ENCODE peak calls at places on chromosome 10, in seven cellular contexts. One of them, this sample, is unnamed.
A peak's percentile ranks its signal among the peaks of the same experiment; 100 is the strongest.

GRCh38 chr10:120347644-120348043 is 109.4 kb upstream of the PLPP4 start:
- DNase-seq in uterus: no peak
- DNase-seq in mucosa of descending colon: no peak
- DNase-seq in cardiac fibroblast: no peak
- DNase-seq in GM23338: peak; percentile 3
- DNase-seq in lung: no peak
- DNase-seq in fibroblast of lung: no peak
- DNase-seq in this sample: no peak

GRCh38 chr10:77591238-77591880 is 46.2 kb downstream of the KCNMA1 start:
- DNase-seq in uterus: no peak
- DNase-seq in mucosa of descending colon: no peak
- DNase-seq in cardiac fibroblast: no peak
- DNase-seq in GM23338: no peak
- DNase-seq in lung: no peak
- DNase-seq in fibroblast of lung: no peak
- DNase-seq in this sample: no peak

GRCh38 chr10:114565066-114565465 is 93.0 kb downstream of the ABLIM1 start:
- DNase-seq in uterus: no peak
- DNase-seq in mucosa of descending colon: no peak
- DNase-seq in cardiac fibroblast: peak; percentile 28
- DNase-seq in GM23338: no peak
- DNase-seq in lung: no peak
- DNase-seq in fibroblast of lung: no peak
- DNase-seq in this sample: no peak

GRCh38 chr10:33273295-33274002 is 61.0 kb downstream of the NRP1 start:
- DNase-seq in uterus: peak; percentile 74
- DNase-seq in mucosa of descending colon: peak; percentile 55
- DNase-seq in cardiac fibroblast: peak; percentile 98
- DNase-seq in GM23338: peak; percentile 48
- DNase-seq in lung: peak; percentile 91
- DNase-seq in fibroblast of lung: peak; percentile 99
- DNase-seq in this sample: peak; percentile 98

GRCh38 chr10:75530337-75530736 is 98.9 kb downstream of the LRMDA start:
- DNase-seq in uterus: no peak
- DNase-seq in mucosa of descending colon: no peak
- DNase-seq in cardiac fibroblast: peak; percentile 46
- DNase-seq in GM23338: no peak
- DNase-seq in lung: no peak
- DNase-seq in fibroblast of lung: peak; percentile 58
- DNase-seq in this sample: no peak

GRCh38 chr10:34520084-34520483 is 295.0 kb downstream of the PARD3 start:
- DNase-seq in uterus: no peak
- DNase-seq in mucosa of descending colon: no peak
- DNase-seq in cardiac fibroblast: no peak
- DNase-seq in GM23338: no peak
- DNase-seq in lung: no peak
- DNase-seq in fibroblast of lung: no peak
- DNase-seq in this sample: no peak

GRCh38 chr10:100806356-100806645 is 60.9 kb downstream of the PAX2 start:
- DNase-seq in uterus: no peak
- DNase-seq in mucosa of descending colon: no peak
- DNase-seq in cardiac fibroblast: no peak
- DNase-seq in GM23338: no peak
- DNase-seq in lung: no peak
- DNase-seq in fibroblast of lung: no peak
- DNase-seq in this sample: no peak

GRCh38 chr10:47027108-47027811 is 116.0 kb downstream of the PTPN20 start:
- DNase-seq in uterus: peak; percentile 8
- DNase-seq in mucosa of descending colon: no peak
- DNase-seq in cardiac fibroblast: no peak
- DNase-seq in GM23338: no peak
- DNase-seq in lung: peak; percentile 26
- DNase-seq in fibroblast of lung: no peak
- DNase-seq in this sample: no peak

GRCh38 chr10:7471720-7472367 is 61.0 kb upstream of the SFMBT2 start:
- DNase-seq in uterus: no peak
- DNase-seq in mucosa of descending colon: peak; percentile 46
- DNase-seq in cardiac fibroblast: no peak
- DNase-seq in GM23338: no peak
- DNase-seq in lung: no peak
- DNase-seq in fibroblast of lung: no peak
- DNase-seq in this sample: no peak

GRCh38 chr10:48551796-48552591 is 52.9 kb downstream of the ARHGAP22 start:
- DNase-seq in uterus: no peak
- DNase-seq in mucosa of descending colon: peak; percentile 44
- DNase-seq in cardiac fibroblast: peak; percentile 61
- DNase-seq in GM23338: peak; percentile 73
- DNase-seq in lung: no peak
- DNase-seq in fibroblast of lung: peak; percentile 74
- DNase-seq in this sample: no peak

GRCh38 chr10:70669015-70669414 is 3.3 kb upstream of the ADAMTS14 start:
- DNase-seq in uterus: no peak
- DNase-seq in mucosa of descending colon: no peak
- DNase-seq in cardiac fibroblast: no peak
- DNase-seq in GM23338: no peak
- DNase-seq in lung: no peak
- DNase-seq in fibroblast of lung: no peak
- DNase-seq in this sample: no peak

GRCh38 chr10:116880716-116881440 is 31.6 kb downstream of the ENO4 start:
- DNase-seq in uterus: no peak
- DNase-seq in mucosa of descending colon: no peak
- DNase-seq in cardiac fibroblast: peak; percentile 5
- DNase-seq in GM23338: no peak
- DNase-seq in lung: no peak
- DNase-seq in fibroblast of lung: peak; percentile 3
- DNase-seq in this sample: peak; percentile 5

GRCh38 chr10:49759787-49760551 is 2.2 kb downstream of the OGDHL start:
- DNase-seq in uterus: no peak
- DNase-seq in mucosa of descending colon: no peak
- DNase-seq in cardiac fibroblast: no peak
- DNase-seq in GM23338: peak; percentile 3
- DNase-seq in lung: no peak
- DNase-seq in fibroblast of lung: no peak
- DNase-seq in this sample: no peak

GRCh38 chr10:49762566-49762877 is 399 bp upstream of the OGDHL start:
- DNase-seq in uterus: no peak
- DNase-seq in mucosa of descending colon: no peak
- DNase-seq in cardiac fibroblast: no peak
- DNase-seq in GM23338: no peak
- DNase-seq in lung: no peak
- DNase-seq in fibroblast of lung: no peak
- DNase-seq in this sample: no peak

GRCh38 chr10:49761789-49762565 is at the start of gene OGDHL:
- DNase-seq in uterus: no peak
- DNase-seq in mucosa of descending colon: peak; percentile 66
- DNase-seq in cardiac fibroblast: peak; percentile 38
- DNase-seq in GM23338: peak; percentile 88
- DNase-seq in lung: peak; percentile 42
- DNase-seq in fibroblast of lung: peak; percentile 23
- DNase-seq in this sample: peak; percentile 1

GRCh38 chr10:49760789-49761188 is 1.3 kb downstream of the OGDHL start:
- DNase-seq in uterus: no peak
- DNase-seq in mucosa of descending colon: no peak
- DNase-seq in cardiac fibroblast: no peak
- DNase-seq in GM23338: no peak
- DNase-seq in lung: no peak
- DNase-seq in fibroblast of lung: no peak
- DNase-seq in this sample: no peak

DNA sequence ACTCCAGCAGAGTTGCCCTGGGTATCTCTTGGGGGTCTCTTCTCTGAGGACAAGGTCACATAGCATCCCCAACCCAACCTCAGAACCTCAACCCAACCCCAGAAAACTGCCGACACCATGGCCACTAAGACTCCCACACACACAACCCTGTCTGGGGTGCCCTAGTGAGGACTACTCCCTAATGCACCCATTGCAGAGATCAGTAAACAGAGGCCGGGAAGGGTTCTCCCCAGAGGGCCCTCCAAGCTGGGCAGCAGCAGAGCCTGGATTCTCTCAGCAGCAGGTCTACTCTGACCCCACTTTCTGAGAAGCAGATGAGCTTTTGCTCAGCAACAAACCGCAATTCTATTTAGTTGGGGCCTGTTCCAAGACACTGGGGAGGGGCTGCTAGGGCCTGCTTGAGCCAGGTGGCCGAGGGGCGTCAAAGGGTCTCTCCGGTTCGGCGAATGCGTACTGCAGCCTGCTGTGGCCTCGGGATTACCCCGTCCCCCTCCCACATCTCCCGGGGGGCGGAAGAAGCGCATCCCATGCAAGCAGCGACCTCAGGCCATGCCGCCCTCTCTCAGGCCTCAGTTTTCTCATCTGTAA is 828 bp downstream of the OGDHL start:
- DNase-seq in uterus: no peak
- DNase-seq in mucosa of descending colon: no peak
- DNase-seq in cardiac fibroblast: no peak
- DNase-seq in GM23338: peak; percentile 57
- DNase-seq in lung: no peak
- DNase-seq in fibroblast of lung: no peak
- DNase-seq in this sample: no peak
- H3K4me3 ChIP-seq in uterus: no peak overlapping the region
- H3K4me3 ChIP-seq in mucosa of descending colon: no peak overlapping the region
- H3K4me3 ChIP-seq in cardiac fibroblast: peak overlapping the region; percentile 58
- H3K4me3 ChIP-seq in GM23338: peak overlapping the region; percentile 91
- H3K4me3 ChIP-seq in lung: no peak overlapping the region
- H3K4me3 ChIP-seq in fibroblast of lung: no peak overlapping the region
- H3K4me3 ChIP-seq in this sample: peak overlapping the region; percentile 46

GRCh38 chr10:98033515-98033914 is 3.1 kb upstream of the CRTAC1 start:
- DNase-seq in uterus: no peak
- DNase-seq in mucosa of descending colon: no peak
- DNase-seq in cardiac fibroblast: no peak
- DNase-seq in GM23338: no peak
- DNase-seq in lung: no peak
- DNase-seq in fibroblast of lung: no peak
- DNase-seq in this sample: no peak

GRCh38 chr10:98029149-98030092 is 1.0 kb downstream of the CRTAC1 start:
- DNase-seq in uterus: no peak
- DNase-seq in mucosa of descending colon: no peak
- DNase-seq in cardiac fibroblast: no peak
- DNase-seq in GM23338: peak; percentile 46
- DNase-seq in lung: no peak
- DNase-seq in fibroblast of lung: no peak
- DNase-seq in this sample: no peak

GRCh38 chr10:98030991-98031431 is 590 bp upstream of the CRTAC1 start:
- DNase-seq in uterus: peak; percentile 19
- DNase-seq in mucosa of descending colon: no peak
- DNase-seq in cardiac fibroblast: no peak
- DNase-seq in GM23338: peak; percentile 61
- DNase-seq in lung: no peak
- DNase-seq in fibroblast of lung: no peak
- DNase-seq in this sample: no peak

GRCh38 chr10:98030093-98030821 is at the start of gene CRTAC1:
- DNase-seq in uterus: peak; percentile 70
- DNase-seq in mucosa of descending colon: peak; percentile 29
- DNase-seq in cardiac fibroblast: no peak
- DNase-seq in GM23338: peak; percentile 92
- DNase-seq in lung: peak; percentile 63
- DNase-seq in fibroblast of lung: peak; percentile 12
- DNase-seq in this sample: no peak

GRCh38 chr10:98031440-98031839 is 1.0 kb upstream of the CRTAC1 start:
- DNase-seq in uterus: no peak
- DNase-seq in mucosa of descending colon: no peak
- DNase-seq in cardiac fibroblast: no peak
- DNase-seq in GM23338: no peak
- DNase-seq in lung: no peak
- DNase-seq in fibroblast of lung: no peak
- DNase-seq in this sample: no peak
- H3K4me3 ChIP-seq in uterus: no peak overlapping the region
- H3K4me3 ChIP-seq in mucosa of descending colon: no peak overlapping the region
- H3K4me3 ChIP-seq in cardiac fibroblast: no peak overlapping the region
- H3K4me3 ChIP-seq in GM23338: peak overlapping the region; percentile 79
- H3K4me3 ChIP-seq in lung: no peak overlapping the region
- H3K4me3 ChIP-seq in fibroblast of lung: no peak overlapping the region
- H3K4me3 ChIP-seq in this sample: no peak overlapping the region

GRCh38 chr10:435397-435796 is 254.1 kb downstream of the DIP2C start:
- DNase-seq in uterus: no peak
- DNase-seq in mucosa of descending colon: no peak
- DNase-seq in cardiac fibroblast: no peak
- DNase-seq in GM23338: no peak
- DNase-seq in lung: no peak
- DNase-seq in fibroblast of lung: no peak
- DNase-seq in this sample: no peak

GRCh38 chr10:436013-436697 is 253.3 kb downstream of the DIP2C start:
- DNase-seq in uterus: no peak
- DNase-seq in mucosa of descending colon: no peak
- DNase-seq in cardiac fibroblast: no peak
- DNase-seq in GM23338: peak; percentile 33
- DNase-seq in lung: no peak
- DNase-seq in fibroblast of lung: no peak
- DNase-seq in this sample: no peak

GRCh38 chr10:436911-437665 is 252.4 kb downstream of the DIP2C start:
- DNase-seq in uterus: no peak
- DNase-seq in mucosa of descending colon: no peak
- DNase-seq in cardiac fibroblast: no peak
- DNase-seq in GM23338: peak; percentile 57
- DNase-seq in lung: no peak
- DNase-seq in fibroblast of lung: no peak
- DNase-seq in this sample: no peak

GRCh38 chr10:440127-440526 is 249.3 kb downstream of the DIP2C start:
- DNase-seq in uterus: no peak
- DNase-seq in mucosa of descending colon: no peak
- DNase-seq in cardiac fibroblast: no peak
- DNase-seq in GM23338: no peak
- DNase-seq in lung: no peak
- DNase-seq in fibroblast of lung: no peak
- DNase-seq in this sample: no peak

GRCh38 chr10:437698-438490 is 251.6 kb downstream of the DIP2C start:
- DNase-seq in uterus: no peak
- DNase-seq in mucosa of descending colon: no peak
- DNase-seq in cardiac fibroblast: no peak
- DNase-seq in GM23338: no peak
- DNase-seq in lung: no peak
- DNase-seq in fibroblast of lung: no peak
- DNase-seq in this sample: no peak
- H3K4me3 ChIP-seq in uterus: no peak overlapping the region
- H3K4me3 ChIP-seq in mucosa of descending colon: no peak overlapping the region
- H3K4me3 ChIP-seq in cardiac fibroblast: no peak overlapping the region
- H3K4me3 ChIP-seq in GM23338: no peak overlapping the region
- H3K4me3 ChIP-seq in lung: no peak overlapping the region
- H3K4me3 ChIP-seq in fibroblast of lung: no peak overlapping the region
- H3K4me3 ChIP-seq in this sample: no peak overlapping the region

GRCh38 chr10:89536013-89536354 is 590 bp upstream of the SLC16A12 start:
- DNase-seq in uterus: no peak
- DNase-seq in mucosa of descending colon: no peak
- DNase-seq in cardiac fibroblast: no peak
- DNase-seq in GM23338: no peak
- DNase-seq in lung: no peak
- DNase-seq in fibroblast of lung: no peak
- DNase-seq in this sample: no peak

GRCh38 chr10:89537361-89537760 is 2.0 kb upstream of the SLC16A12 start:
- DNase-seq in uterus: no peak
- DNase-seq in mucosa of descending colon: no peak
- DNase-seq in cardiac fibroblast: no peak
- DNase-seq in GM23338: no peak
- DNase-seq in lung: no peak
- DNase-seq in fibroblast of lung: no peak
- DNase-seq in this sample: no peak

GRCh38 chr10:89532476-89532875 is 2.9 kb downstream of the SLC16A12 start:
- DNase-seq in uterus: no peak
- DNase-seq in mucosa of descending colon: no peak
- DNase-seq in cardiac fibroblast: no peak
- DNase-seq in GM23338: no peak
- DNase-seq in lung: no peak
- DNase-seq in fibroblast of lung: no peak
- DNase-seq in this sample: no peak

GRCh38 chr10:89535185-89536012 is at the start of gene SLC16A12:
- DNase-seq in uterus: no peak
- DNase-seq in mucosa of descending colon: no peak
- DNase-seq in cardiac fibroblast: no peak
- DNase-seq in GM23338: peak; percentile 78
- DNase-seq in lung: no peak
- DNase-seq in fibroblast of lung: peak; percentile 18
- DNase-seq in this sample: no peak

GRCh38 chr10:89534826-89535166 is 598 bp downstream of the SLC16A12 start:
- DNase-seq in uterus: no peak
- DNase-seq in mucosa of descending colon: no peak
- DNase-seq in cardiac fibroblast: no peak
- DNase-seq in GM23338: no peak
- DNase-seq in lung: no peak
- DNase-seq in fibroblast of lung: no peak
- DNase-seq in this sample: no peak
- H3K4me3 ChIP-seq in uterus: peak overlapping the region; percentile 2
- H3K4me3 ChIP-seq in mucosa of descending colon: no peak overlapping the region
- H3K4me3 ChIP-seq in cardiac fibroblast: peak overlapping the region; percentile 56
- H3K4me3 ChIP-seq in GM23338: peak overlapping the region; percentile 67
- H3K4me3 ChIP-seq in lung: no peak overlapping the region
- H3K4me3 ChIP-seq in fibroblast of lung: peak overlapping the region; percentile 53
- H3K4me3 ChIP-seq in this sample: peak overlapping the region; percentile 58